ENCODE peak calls at places on chromosomes 11 and 22, in four cellular contexts. Z is tibial nerve, R is cardiac muscle cell, B is HCT116. Y is an unnamed sample.

GRCh38 chr11:116454951-116455350 is 317.8 kb downstream of the BUD13 start:
- DNase-seq in Z (no peak), B (no peak), R (no peak), Y (no peak)

GRCh38 chr11:96338910-96339703 is 3.9 kb downstream of the MAML2 start:
- DNase-seq in R (no peak), B (no peak), Z (peak), Y (no peak)

GRCh38 chr11:20647976-20648565 is 21.3 kb upstream of the NELL1 start:
- DNase-seq in B (peak), R (peak), Z (peak), Y (peak)

GRCh38 chr11:3796796-3797328 is 492 bp downstream of the NUP98 start:
- DNase-seq in R (peak), Z (no peak), B (no peak), Y (no peak)

GRCh38 chr22:28771195-28771791 is 1.2 kb upstream of the CCDC117 start:
- DNase-seq in R (no peak), B (no peak), Z (no peak), Y (no peak)

GRCh38 chr11:117316197-117316961 is at the start of gene BACE1:
- DNase-seq in B (peak), Z (peak), R (peak), Y (peak)

GRCh38 chr11:115745041-115745440 is 240.8 kb upstream of the CADM1 start:
- DNase-seq in R (no peak), B (no peak), Z (no peak), Y (no peak)

GRCh38 chr11:101362643-101363042 is 221.2 kb downstream of the TRPC6 start:
- DNase-seq in Z (no peak), R (no peak), B (no peak), Y (no peak)

GRCh38 chr11:110527146-110527545 is 97.4 kb downstream of the FDX1 start:
- DNase-seq in Z (no peak), B (no peak), R (no peak), Y (no peak)

GRCh38 chr22:25774575-25775026 is 32.6 kb downstream of the MYO18B start:
- DNase-seq in B (no peak), Z (no peak), R (no peak), Y (peak)

GRCh38 chr11:12731841-12732336 is 57.7 kb downstream of the TEAD1 start:
- DNase-seq in Z (no peak), R (no peak), B (peak), Y (no peak)

GRCh38 chr22:17906978-17907730 is 117.2 kb downstream of the MICAL3 start:
- DNase-seq in B (no peak), Z (no peak), R (no peak), Y (no peak)

GRCh38 chr11:68202165-68202564 is 10.9 kb downstream of the KMT5B start:
- DNase-seq in R (no peak), Z (no peak), B (no peak), Y (no peak)

GRCh38 chr11:31800398-31801265 is 10.5 kb downstream of the PAX6 start:
- DNase-seq in R (no peak), B (no peak), Z (peak), Y (no peak)

GRCh38 chr11:104324276-104324675 is 160.3 kb upstream of the PDGFD start:
- DNase-seq in R (no peak), Z (no peak), B (no peak), Y (no peak)

GRCh38 chr11:22432331-22433065 is 94.3 kb downstream of the SLC17A6 start:
- DNase-seq in R (no peak), Z (peak), B (no peak), Y (no peak)

GRCh38 chr22:32868928-32869327 is 67.4 kb downstream of the TIMP3 start:
- DNase-seq in R (no peak), Z (no peak), B (no peak), Y (no peak)

GRCh38 chr22:24707477-24707816 is 67.1 kb downstream of the PIWIL3 start:
- DNase-seq in Z (no peak), B (peak), R (no peak), Y (no peak)

GRCh38 chr11:88315981-88316441 is 21.5 kb downstream of the CTSC start:
- DNase-seq in Z (no peak), R (no peak), B (no peak), Y (no peak)

GRCh38 chr22:18110194-18110943 is at the start of gene TUBA8:
- DNase-seq in B (no peak), Z (no peak), R (peak), Y (peak)

GRCh38 chr11:46461461-46461927 is 69.9 kb upstream of the CHRM4 start:
- DNase-seq in R (no peak), Z (no peak), B (no peak), Y (no peak)

GRCh38 chr11:362642-363442 is 6.5 kb upstream of the B4GALNT4 start:
- DNase-seq in Z (no peak), B (no peak), R (no peak), Y (no peak)

GRCh38 chr11:365831-366230 is 3.5 kb upstream of the B4GALNT4 start:
- DNase-seq in Z (no peak), R (no peak), B (no peak), Y (no peak)

GRCh38 chr11:360326-361280 is 8.7 kb upstream of the B4GALNT4 start:
- DNase-seq in B (no peak), R (no peak), Z (no peak), Y (no peak)

GRCh38 chr11:364991-365390 is 4.3 kb upstream of the B4GALNT4 start:
- DNase-seq in B (no peak), Z (no peak), R (no peak), Y (no peak)

GRCh38 chr11:363948-364761 is 5.1 kb upstream of the B4GALNT4 start:
- DNase-seq in Z (no peak), R (no peak), B (peak), Y (peak)
- TF ChIP-seq CTCF in Z (no peak), R (peak), B (peak), Y (no peak)

GRCh38 chr11:79440451-79441158 is at the start of gene TENM4:
- DNase-seq in Z (peak), B (no peak), R (peak), Y (no peak)
- TF ChIP-seq CTCF in Z (no peak), B (no peak), R (no peak), Y (no peak)

GRCh38 chr11:93967944-93968343 is 53.2 kb upstream of the HEPHL1 start:
- DNase-seq in B (no peak), Z (no peak), R (no peak), Y (no peak)

GRCh38 chr11:93972790-93973189 is 48.4 kb upstream of the HEPHL1 start:
- DNase-seq in Z (no peak), B (no peak), R (no peak), Y (no peak)

GRCh38 chr11:93969925-93970922 is 50.9 kb upstream of the HEPHL1 start:
- DNase-seq in R (no peak), Z (no peak), B (no peak), Y (no peak)

GRCh38 chr11:93963072-93963471 is 58.1 kb upstream of the HEPHL1 start:
- DNase-seq in R (no peak), Z (no peak), B (no peak), Y (no peak)

GRCh38 chr11:93967258-93967657 is 53.9 kb upstream of the HEPHL1 start:
- DNase-seq in B (no peak), R (no peak), Z (no peak), Y (no peak)
- TF ChIP-seq CTCF in B (no peak), R (no peak), Z (no peak), Y (no peak)

GRCh38 chr22:49538006-49538405 is 289.7 kb downstream of the BRD1 start:
- DNase-seq in R (no peak), B (no peak), Z (no peak), Y (no peak)
- TF ChIP-seq CTCF in R (no peak), B (no peak), Z (no peak), Y (no peak)

GRCh38 chr22:27329966-27330645 is 471.4 kb downstream of the MN1 start:
- DNase-seq in Z (no peak), R (no peak), B (no peak), Y (no peak)

GRCh38 chr22:27331526-27332281 is 469.9 kb downstream of the MN1 start:
- DNase-seq in Z (peak), B (no peak), R (peak), Y (peak)

GRCh38 chr22:27329471-27329870 is 472.1 kb downstream of the MN1 start:
- DNase-seq in R (peak), B (no peak), Z (no peak), Y (no peak)

GRCh38 chr22:27327497-27327896 is 474.1 kb downstream of the MN1 start:
- DNase-seq in R (no peak), Z (no peak), B (no peak), Y (no peak)

GRCh38 chr22:27327981-27328721 is 473.4 kb downstream of the MN1 start:
- DNase-seq in R (no peak), Z (no peak), B (no peak), Y (peak)
- TF ChIP-seq CTCF in R (no peak), Z (no peak), B (no peak), Y (no peak)

GRCh38 chr11:125423247-125423849 is 72.7 kb downstream of the FEZ1 start:
- DNase-seq in B (peak), Z (no peak), R (peak), Y (peak)
- TF ChIP-seq CTCF in B (peak), Z (no peak), R (peak), Y (peak)

Y was measured in Calu3.